ENCODE peak calls at places on chromosomes 13 and 19, in seven cellular contexts. S is NCI-H146, B is progenitor cell of endocrine pancreas, A is mesendoderm, U is amygdala, P is EL, M is T-cell. K is an unnamed sample.

GRCh38 chr19:46898731-46899130 is 37.9 kb downstream of the ARHGAP35 start:
- DNase-seq in S (no peak), B (no peak), U (peak; percentile 15), P (peak; percentile 56), M (no peak), A (no peak), K (no peak)

GRCh38 chr19:14979498-14980255 is at the start of gene SLC1A6:
- DNase-seq in P (no peak), B (no peak), M (no peak), A (peak; percentile 65), S (no peak), U (no peak), K (no peak)

GRCh38 chr13:22717036-22717435 is 463.7 kb upstream of the SGCG start:
- DNase-seq in U (peak; percentile 26), B (no peak), A (peak; percentile 3), P (no peak), S (no peak), M (no peak), K (no peak)

GRCh38 chr19:44607049-44607448 is 6.3 kb upstream of the IGSF23 start:
- DNase-seq in A (no peak), P (peak; percentile 74), B (no peak), M (no peak), S (no peak), U (no peak), K (peak; percentile 47)

GRCh38 chr19:7811989-7812388 is 18.0 kb upstream of the EVI5L start:
- DNase-seq in M (no peak), S (no peak), U (no peak), P (no peak), B (no peak), A (no peak), K (no peak)

GRCh38 chr19:29445246-29445645 is 80.5 kb upstream of the VSTM2B start:
- DNase-seq in M (no peak), B (no peak), S (no peak), A (no peak), U (no peak), P (no peak), K (no peak)

GRCh38 chr13:53800011-53800410 is 771.4 kb downstream of the OLFM4 start:
- DNase-seq in M (no peak), S (no peak), P (no peak), A (no peak), B (no peak), U (no peak), K (no peak)

GRCh38 chr19:29485293-29485692 is 40.5 kb upstream of the VSTM2B start:
- DNase-seq in U (no peak), P (no peak), B (no peak), S (no peak), M (no peak), A (no peak), K (no peak)

GRCh38 chr19:384801-385169 is 24.2 kb downstream of the C2CD4C start:
- DNase-seq in U (no peak), A (no peak), P (no peak), S (no peak), M (no peak), B (no peak), K (no peak)

GRCh38 chr13:58300974-58301681 is 669.6 kb downstream of the PCDH17 start:
- DNase-seq in S (no peak), U (no peak), M (no peak), P (no peak), A (peak; percentile 22), B (no peak), K (no peak)

GRCh38 chr19:11410682-11411081 is 8.4 kb downstream of the RGL3 start:
- DNase-seq in S (no peak), A (peak; percentile 87), P (peak; percentile 74), M (no peak), U (no peak), B (no peak), K (no peak)

GRCh38 chr19:57719901-57720519 is 7.4 kb downstream of the ZNF671 start:
- DNase-seq in U (no peak), B (no peak), P (no peak), M (no peak), S (no peak), A (no peak), K (no peak)

GRCh38 chr13:101941095-101941777 is 460.6 kb downstream of the FGF14 start:
- DNase-seq in U (no peak), B (no peak), A (no peak), P (no peak), S (peak; percentile 19), M (no peak), K (no peak)

GRCh38 chr13:97212540-97213146 is 9.5 kb upstream of the MBNL2 start:
- DNase-seq in M (no peak), U (no peak), A (peak; percentile 66), S (peak; percentile 38), P (peak; percentile 55), B (no peak), K (no peak)

GRCh38 chr19:51799311-51799997 is 4.5 kb downstream of the FPR3 start:
- DNase-seq in M (no peak), S (no peak), A (no peak), U (peak; percentile 62), P (peak; percentile 98), B (no peak), K (peak; percentile 70)

GRCh38 chr19:1904385-1905070 is 671 bp upstream of the ADAT3 start:
- DNase-seq in P (no peak), U (peak; percentile 25), S (no peak), M (no peak), B (peak; percentile 47), A (peak; percentile 96), K (peak; percentile 89)